ENCODE peak calls at places on chromosomes 12 and 14, in five cellular contexts. B is ovary, I is stomach, P is uterus, Y is heart left ventricle. L is an unnamed sample.

GRCh38 chr12:14240873-14241220 is 124.6 kb upstream of the ATF7IP start:
- DNase-seq in I (no peak), P (no peak), B (no peak), Y (no peak), L (no peak)

GRCh38 chr14:31414190-31414833 is 6.0 kb downstream of the HEATR5A start:
- DNase-seq in B (no peak), P (no peak), I (no peak), Y (no peak), L (no peak)

GRCh38 chr14:19800282-19801117 is 3.1 kb upstream of the OR4N2 start:
- DNase-seq in I (no peak), B (no peak), P (no peak), Y (no peak), L (no peak)

GRCh38 chr14:65720743-65721142 is 308.2 kb downstream of the FUT8 start:
- DNase-seq in I (no peak), P (no peak), Y (no peak), B (no peak), L (no peak)

GRCh38 chr14:31060253-31060875 is 34.2 kb upstream of the STRN3 start:
- DNase-seq in Y (no peak), P (no peak), I (no peak), B (no peak), L (no peak)

GRCh38 chr12:94421868-94422740 is 37.6 kb downstream of the CEP83 start:
- DNase-seq in B (no peak), Y (no peak), P (no peak), I (no peak), L (no peak)

GRCh38 chr12:14597480-14597879 is 29.8 kb upstream of the PLBD1 start:
- DNase-seq in Y (no peak), I (no peak), B (no peak), P (no peak), L (no peak)

GRCh38 chr14:65639216-65639615 is 226.7 kb downstream of the FUT8 start:
- DNase-seq in P (no peak), Y (no peak), I (no peak), B (no peak), L (no peak)

GRCh38 chr12:52521581-52522266 is 1.5 kb upstream of the KRT5 start:
- DNase-seq in B (no peak), I (no peak), Y (no peak), P (no peak), L (no peak)

GRCh38 chr14:94132285-94132887 is 3.0 kb upstream of the IFI27L2 start:
- DNase-seq in P (no peak), Y (no peak), B (peak), I (peak), L (peak)

GRCh38 chr14:54098536-54098935 is 141.9 kb upstream of the BMP4 start:
- DNase-seq in Y (no peak), I (no peak), P (no peak), B (no peak), L (no peak)

GRCh38 chr12:119082496-119082895 is 96.2 kb upstream of the HSPB8 start:
- DNase-seq in Y (peak), P (no peak), B (no peak), I (no peak), L (no peak)

GRCh38 chr12:94263905-94264655 is 115.7 kb downstream of the PLXNC1 start:
- DNase-seq in B (no peak), P (peak), I (no peak), Y (peak), L (no peak)

GRCh38 chr14:73725116-73726024 is 11.2 kb upstream of the PNMA1 start:
- DNase-seq in B (peak), I (no peak), Y (peak), P (no peak), L (no peak)

GRCh38 chr12:25135531-25136154 is 59.3 kb downstream of the DNAI7 start:
- DNase-seq in B (no peak), I (no peak), P (no peak), Y (no peak), L (no peak)

GRCh38 chr12:85626782-85627171 is 209.4 kb downstream of the RASSF9 start:
- DNase-seq in Y (no peak), I (no peak), P (no peak), B (no peak), L (no peak)

GRCh38 chr14:34301107-34301734 is 160.8 kb downstream of the SPTSSA start:
- DNase-seq in B (no peak), Y (no peak), P (no peak), I (no peak), L (no peak)

GRCh38 chr14:101233391-101233790 is 327.9 kb upstream of the DIO3 start:
- DNase-seq in Y (no peak), P (no peak), B (no peak), I (no peak), L (no peak)

GRCh38 chr14:58107041-58107440 is 45.0 kb downstream of the ARMH4 start:
- DNase-seq in B (no peak), P (no peak), I (no peak), Y (no peak), L (no peak)

GRCh38 chr14:99224116-99224910 is 47.7 kb downstream of the BCL11B start:
- DNase-seq in B (no peak), I (no peak), Y (no peak), P (no peak), L (no peak)

GRCh38 chr14:70000601-70001000 is 121.4 kb downstream of the SMOC1 start:
- DNase-seq in Y (no peak), P (no peak), B (no peak), I (no peak), L (no peak)

GRCh38 chr12:87160848-87161601 is 868.2 kb downstream of the C12orf50 start:
- DNase-seq in P (no peak), B (no peak), Y (no peak), I (no peak), L (no peak)

GRCh38 chr14:22520786-22521185 is 68.2 kb downstream of the DAD1 start:
- DNase-seq in Y (no peak), B (no peak), I (no peak), P (no peak), L (no peak)

GRCh38 chr14:22524105-22524783 is 64.8 kb downstream of the DAD1 start:
- DNase-seq in Y (no peak), B (no peak), I (no peak), P (no peak), L (no peak)

GRCh38 chr14:22520235-22520634 is 68.8 kb downstream of the DAD1 start:
- DNase-seq in B (no peak), P (no peak), I (no peak), Y (no peak), L (no peak)

GRCh38 chr14:22523283-22523682 is 65.7 kb downstream of the DAD1 start:
- DNase-seq in P (no peak), I (no peak), Y (no peak), B (no peak), L (no peak)

DNA sequence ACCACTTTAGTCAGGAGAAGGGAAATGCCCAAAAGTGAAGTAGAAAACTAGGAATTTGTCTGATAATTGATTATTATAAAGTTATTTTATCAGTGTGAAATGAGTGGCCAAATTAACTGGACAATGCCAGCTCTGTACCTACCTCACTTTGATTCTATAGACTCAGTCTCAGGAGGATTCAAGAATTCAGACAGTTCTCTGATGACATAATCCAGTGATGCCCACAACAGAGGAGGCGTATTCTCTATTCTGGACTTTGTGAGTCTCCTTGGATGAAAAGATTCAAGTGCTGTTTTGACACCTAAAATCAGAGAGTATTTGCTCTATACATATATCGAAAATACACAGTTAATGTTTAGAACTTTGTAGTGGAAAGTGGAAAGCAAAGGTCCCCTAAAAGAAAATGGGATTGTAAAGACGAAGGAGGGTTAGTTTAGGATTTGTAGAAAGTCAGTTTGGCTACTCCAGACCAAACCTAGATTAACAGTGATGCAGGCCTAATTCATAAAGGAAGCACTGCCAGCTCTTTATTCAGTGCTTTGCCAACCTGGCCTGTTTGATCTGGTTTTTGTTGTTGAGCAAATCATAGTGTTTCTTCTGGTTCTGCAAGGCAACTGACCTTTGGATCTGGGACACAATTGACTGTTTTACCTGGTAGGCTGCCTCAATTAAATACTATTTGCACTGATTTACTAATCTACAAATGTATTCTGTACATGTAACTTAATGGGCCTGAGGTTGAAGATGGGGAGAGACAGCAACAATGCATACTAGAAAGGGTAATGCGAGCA is 67.4 kb downstream of the DAD1 start:
- DNase-seq in P (no peak), Y (no peak), B (no peak), I (peak), L (no peak)
- H3K27ac ChIP-seq in P (peak), Y (peak), B (no peak), I (peak), L (no peak)

DNA sequence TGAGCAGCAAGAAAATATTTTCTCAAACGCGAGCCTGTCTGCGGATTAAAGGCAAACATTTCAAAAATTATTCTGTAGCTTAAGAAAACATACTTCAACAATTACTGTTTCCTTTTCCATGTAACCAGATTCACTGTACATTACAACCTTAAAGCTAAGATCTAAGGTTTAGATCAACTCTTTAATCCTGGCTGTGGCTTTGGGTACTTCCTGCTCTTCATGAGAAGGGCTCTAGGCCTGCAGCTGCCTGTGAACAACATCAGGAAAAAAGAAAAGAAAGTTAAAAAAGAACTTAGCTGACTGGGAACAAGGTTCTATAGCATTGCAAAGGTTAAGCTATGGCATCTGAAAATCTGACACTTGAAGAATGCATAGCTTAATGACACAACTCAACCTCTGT is 21.4 kb upstream of the PIWIL1 start:
- DNase-seq in P (no peak), Y (no peak), B (no peak), I (no peak), L (no peak)
- TF ChIP-seq CTCF in P (no peak), Y (no peak), B (no peak), I (no peak), L (no peak)

GRCh38 chr12:131896811-131897270 is 2.4 kb downstream of the ULK1 start:
- DNase-seq in P (peak), B (no peak), I (no peak), Y (no peak), L (no peak)
- TF ChIP-seq POLR2A in P (no peak), B (no peak), I (no peak), Y (no peak), L (no peak)

DNA sequence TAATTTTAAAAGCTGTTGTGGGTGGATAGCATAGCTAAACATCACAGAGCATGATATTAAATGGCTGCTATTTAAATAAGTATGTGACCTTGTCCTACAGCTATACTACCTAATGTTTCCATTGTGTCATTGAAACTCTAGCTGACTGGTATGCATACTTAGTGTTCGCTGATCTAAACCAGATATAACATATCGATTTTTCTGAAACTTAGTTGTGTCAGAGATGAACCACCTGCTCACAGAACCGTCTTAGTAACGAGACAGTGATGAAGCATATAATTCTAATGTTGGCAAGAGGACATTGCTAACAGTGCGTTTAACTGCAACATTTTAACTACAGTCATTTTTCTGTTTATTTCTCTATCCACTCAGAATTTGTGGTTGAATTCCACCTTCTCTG is 36.1 kb upstream of the NUAK1 start:
- DNase-seq in I (no peak), B (no peak), Y (no peak), P (no peak), L (no peak)
- H3K27ac ChIP-seq in I (no peak), B (no peak), Y (no peak), P (peak), L (no peak)

DNA sequence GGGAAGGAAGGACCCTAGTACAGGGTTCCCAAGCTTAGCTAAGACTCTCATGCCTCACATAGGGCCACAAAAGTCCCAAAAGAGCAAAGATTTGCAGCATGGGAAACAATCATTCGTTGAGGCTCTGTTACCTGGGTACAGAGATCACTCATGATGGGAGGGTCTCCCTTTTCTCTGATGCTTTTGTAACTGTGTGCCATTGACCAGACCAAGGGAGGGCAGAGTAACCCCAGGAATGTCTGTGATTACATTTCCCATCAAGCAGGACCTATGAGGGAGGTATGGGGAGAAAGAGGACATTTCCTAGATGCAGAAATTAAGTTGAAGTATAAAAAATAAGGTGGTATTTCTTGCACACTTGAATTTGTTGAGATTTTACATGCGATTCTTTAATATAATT is 16.4 kb upstream of the DLGAP5 start:
- DNase-seq in I (no peak), Y (no peak), B (no peak), P (no peak), L (no peak)
- TF ChIP-seq CTCF in I (no peak), Y (no peak), B (no peak), P (no peak), L (no peak)

DNA sequence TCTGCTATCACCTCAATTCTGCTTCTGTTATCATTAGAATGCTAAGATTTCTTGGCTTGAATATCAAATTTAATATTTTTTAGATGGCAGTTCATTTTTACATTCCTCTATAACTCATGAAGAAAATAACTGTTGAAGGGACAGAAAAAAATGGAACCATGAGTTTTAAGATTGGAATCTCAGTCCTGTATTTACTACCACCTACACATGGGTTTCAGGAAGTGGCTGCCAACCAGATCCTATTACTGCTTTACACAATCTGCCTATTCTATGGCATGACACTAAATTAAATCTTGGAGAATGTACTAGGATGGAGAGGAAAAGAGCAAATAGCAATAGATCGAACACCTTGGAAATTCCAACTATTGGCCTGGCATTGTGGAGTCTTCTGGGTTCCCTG is 140.8 kb downstream of the DUSP6 start:
- DNase-seq in B (no peak), P (no peak), Y (no peak), I (no peak), L (no peak)
- TF ChIP-seq POLR2A in B (no peak), P (no peak), Y (no peak), I (no peak), L (no peak)

DNA sequence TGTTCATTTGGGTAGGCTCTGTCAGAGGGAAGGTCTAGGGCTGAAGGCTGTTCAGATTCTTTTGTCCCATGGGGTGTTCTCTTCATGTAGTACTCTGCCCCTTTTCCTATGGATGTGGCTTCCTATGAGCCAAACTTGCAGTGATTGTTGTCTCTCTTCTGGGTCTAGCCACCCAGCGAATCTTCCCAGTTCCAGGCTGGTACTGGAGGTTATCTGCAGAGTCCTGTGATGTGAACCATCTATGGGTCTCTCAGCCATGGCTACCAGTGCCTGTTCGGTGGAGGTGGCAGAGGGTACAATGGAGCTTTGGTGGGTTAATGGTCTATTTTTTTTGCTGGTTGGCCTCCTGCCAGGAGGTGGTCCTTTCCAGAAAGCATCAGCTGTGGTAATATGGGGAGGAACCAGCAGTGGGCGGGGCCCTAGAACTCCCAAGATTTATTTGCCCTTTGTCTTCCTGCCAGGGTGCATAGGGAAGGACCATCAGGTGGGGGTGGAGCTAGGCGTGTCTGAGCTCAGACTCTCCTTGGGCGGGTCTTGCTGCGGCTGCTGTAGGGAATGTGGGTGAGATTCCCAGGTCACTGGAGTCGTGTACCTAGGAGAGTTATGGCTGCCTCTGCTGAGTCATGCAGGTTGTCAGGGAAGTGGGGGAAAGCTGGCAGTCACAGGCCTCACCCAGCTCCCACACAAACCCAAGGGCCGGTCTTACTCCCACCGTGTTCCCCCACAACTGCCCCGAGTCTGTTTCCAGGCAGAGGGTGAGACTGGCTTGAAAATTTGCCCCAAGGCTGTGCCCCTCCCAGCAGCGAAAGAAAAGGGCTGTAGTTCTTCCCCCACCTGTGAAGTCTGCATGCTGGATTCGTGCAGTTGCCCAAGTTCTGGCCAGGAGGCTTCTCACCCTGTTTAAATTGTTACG is 17.5 kb downstream of the MTRFR start:
- DNase-seq in P (no peak), B (no peak), Y (no peak), I (peak), L (no peak)
- H3K27ac ChIP-seq in P (peak), B (no peak), Y (no peak), I (peak), L (no peak)

GRCh38 chr12:121626087-121626852 is at the start of gene ORAI1:
- DNase-seq in I (peak), P (peak), Y (peak), B (peak), L (peak)
- TF ChIP-seq CTCF in I (no peak), P (peak), Y (no peak), B (peak), L (no peak)

GRCh38 chr12:89343127-89343526 is 9.2 kb downstream of the DUSP6 start:
- DNase-seq in B (no peak), I (no peak), P (peak), Y (peak), L (peak)
- TF ChIP-seq POLR2A in B (no peak), I (no peak), P (no peak), Y (no peak), L (no peak)

DNA sequence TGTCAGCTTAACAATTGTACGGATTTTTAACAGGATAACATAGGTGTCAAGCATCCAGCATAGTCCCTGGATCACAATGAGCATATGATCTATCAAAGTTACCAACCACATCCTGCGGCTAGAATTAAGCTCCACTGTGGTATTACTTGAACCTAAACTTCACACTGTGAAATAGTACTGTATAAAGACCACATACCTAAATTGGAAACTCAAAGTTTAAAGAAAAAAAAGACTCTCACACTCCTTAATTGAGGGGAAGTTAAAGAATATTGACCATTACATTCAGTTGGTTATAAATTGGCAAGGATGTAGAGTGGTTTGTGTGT is 133.0 kb upstream of the PZP start:
- DNase-seq in P (no peak), B (no peak), Y (no peak), I (no peak), L (no peak)
- H3K27ac ChIP-seq in P (no peak), B (no peak), Y (no peak), I (no peak), L (no peak)

L was measured in tibial nerve.